ENCODE peak calls at places on chromosomes 13 and 19, in nine cellular contexts. E, F, Z, H, U, P, J, Q and V are unnamed samples. For H3K36me3, the result is how much of the 10 kb centered on the place peaks cover.

GRCh38 chr13:58919551-58919950 is 1244.2 kb downstream of the DIAPH3 start:
- DNase-seq in E (no peak), F (no peak), Z (no peak), H (no peak), U (no peak), P (no peak), J (no peak), Q (no peak), V (no peak)

GRCh38 chr13:97012251-97013048 is 18.2 kb upstream of the OXGR1 start:
- DNase-seq in E (no peak), F (no peak), Z (no peak), H (no peak), U (no peak), P (no peak), J (no peak), Q (no peak), V (no peak)

GRCh38 chr19:7720351-7720750 is 11.6 kb downstream of the CLEC4G start:
- DNase-seq in E (no peak), F (no peak), Z (no peak), H (no peak), U (no peak), P (no peak), J (no peak), Q (no peak), V (no peak)

GRCh38 chr19:290539-291521 is at the start of gene PLPP2:
- DNase-seq in E (no peak), F (peak), Z (no peak), H (no peak), U (peak), P (peak), J (no peak), Q (no peak), V (peak)

GRCh38 chr19:21143846-21144245 is 2.0 kb downstream of the ZNF431 start:
- DNase-seq in E (no peak), F (no peak), Z (no peak), H (no peak), U (no peak), P (no peak), J (peak), Q (no peak), V (peak)

GRCh38 chr19:2385053-2385721 is 25.1 kb downstream of the TMPRSS9 start:
- DNase-seq in E (no peak), F (peak), Z (peak), H (peak), U (peak), P (no peak), J (peak), Q (no peak), V (peak)

GRCh38 chr19:49056101-49056901 is 1.2 kb downstream of the CGB7 start:
- DNase-seq in E (peak), F (peak), Z (no peak), H (peak), U (peak), P (peak), J (peak), Q (peak), V (peak)

GRCh38 chr13:34201050-34201913 is 383.3 kb downstream of the RFC3 start:
- DNase-seq in E (no peak), F (no peak), Z (no peak), H (no peak), U (peak), P (no peak), J (no peak), Q (no peak), V (peak)

GRCh38 chr13:23654111-23655110 is 84.2 kb downstream of the TNFRSF19 start:
- DNase-seq in E (no peak), F (no peak), Z (no peak), H (no peak), U (peak), P (no peak), J (no peak), Q (no peak), V (no peak)

GRCh38 chr13:71759506-71760225 is 107.3 kb downstream of the DACH1 start:
- DNase-seq in E (no peak), F (no peak), Z (peak), H (no peak), U (peak), P (no peak), J (no peak), Q (no peak), V (no peak)

GRCh38 chr19:16417660-16418596 is 53.8 kb downstream of the EPS15L1 start:
- DNase-seq in E (peak), F (peak), Z (peak), H (peak), U (peak), P (peak), J (peak), Q (peak), V (peak)

GRCh38 chr13:35887028-35887666 is 244.0 kb downstream of the DCLK1 start:
- DNase-seq in E (no peak), F (no peak), Z (no peak), H (no peak), U (no peak), P (no peak), J (no peak), Q (no peak), V (no peak)

GRCh38 chr13:49584771-49585182 is 581 bp downstream of the RCBTB1 start:
- DNase-seq in E (no peak), F (no peak), Z (no peak), H (no peak), U (no peak), P (no peak), J (no peak), Q (no peak), V (peak)

GRCh38 chr19:41166888-41167804 is 25.9 kb upstream of the CYP2S1 start:
- DNase-seq in E (no peak), F (no peak), Z (no peak), H (no peak), U (no peak), P (no peak), J (no peak), Q (no peak), V (no peak)

GRCh38 chr13:104645786-104646185 is 1579.6 kb upstream of the SLC10A2 start:
- DNase-seq in E (no peak), F (no peak), Z (no peak), H (no peak), U (no peak), P (no peak), J (no peak), Q (no peak), V (no peak)

GRCh38 chr13:46140044-46140443 is 35.2 kb upstream of the CPB2 start:
- DNase-seq in E (no peak), F (no peak), Z (no peak), H (no peak), U (no peak), P (no peak), J (no peak), Q (no peak), V (no peak)

GRCh38 chr19:1355258-1355973 is 28.3 kb upstream of the NDUFS7 start:
- DNase-seq in E (no peak), F (peak), Z (no peak), H (no peak), U (no peak), P (no peak), J (no peak), Q (no peak), V (peak)

GRCh38 chr19:44635581-44636438 is 7.9 kb upstream of the PVR start:
- DNase-seq in E (no peak), F (no peak), Z (no peak), H (no peak), U (peak), P (no peak), J (no peak), Q (no peak), V (peak)

GRCh38 chr13:36571444-36571843 is 102.4 kb upstream of the SERTM1 start:
- DNase-seq in E (no peak), F (no peak), Z (no peak), H (no peak), U (no peak), P (no peak), J (no peak), Q (no peak), V (no peak)

GRCh38 chr19:1259206-1259872 is 9.8 kb upstream of the CIRBP start:
- DNase-seq in E (no peak), F (peak), Z (no peak), H (peak), U (peak), P (peak), J (no peak), Q (peak), V (no peak)

GRCh38 chr13:36919206-36919832 is 719 bp downstream of the SMAD9 start:
- DNase-seq in E (peak), F (peak), Z (peak), H (peak), U (peak), P (no peak), J (no peak), Q (peak), V (peak)

GRCh38 chr19:6415592-6416190 is 8.9 kb downstream of the KHSRP start:
- DNase-seq in E (no peak), F (no peak), Z (no peak), H (no peak), U (no peak), P (no peak), J (no peak), Q (no peak), V (peak)

GRCh38 chr19:6416658-6417405 is 7.8 kb downstream of the KHSRP start:
- DNase-seq in E (no peak), F (no peak), Z (no peak), H (no peak), U (no peak), P (no peak), J (no peak), Q (no peak), V (peak)

GRCh38 chr19:6417713-6418561 is 6.7 kb downstream of the KHSRP start:
- DNase-seq in E (no peak), F (peak), Z (no peak), H (no peak), U (peak), P (no peak), J (no peak), Q (no peak), V (peak)

GRCh38 chr19:6421075-6422014 is 3.3 kb downstream of the KHSRP start:
- DNase-seq in E (no peak), F (no peak), Z (no peak), H (no peak), U (no peak), P (no peak), J (no peak), Q (no peak), V (peak)

GRCh38 chr19:6418562-6418932 is 6.1 kb downstream of the KHSRP start:
- DNase-seq in E (no peak), F (no peak), Z (no peak), H (no peak), U (no peak), P (no peak), J (no peak), Q (no peak), V (no peak)
- H3K36me3 ChIP-seq in E (under half), F (under half), Z (half or more), H (under half), U (half or more), P (half or more), J (half or more), Q (under half), V (half or more)

GRCh38 chr19:35006999-35007365 is 6.9 kb downstream of the GRAMD1A start:
- DNase-seq in E (no peak), F (no peak), Z (no peak), H (no peak), U (no peak), P (no peak), J (no peak), Q (no peak), V (peak)

GRCh38 chr19:35009424-35010415 is 9.6 kb downstream of the GRAMD1A start:
- DNase-seq in E (no peak), F (no peak), Z (no peak), H (no peak), U (no peak), P (no peak), J (no peak), Q (no peak), V (peak)

GRCh38 chr19:35011091-35011689 is 11.1 kb downstream of the GRAMD1A start:
- DNase-seq in E (no peak), F (no peak), Z (no peak), H (no peak), U (no peak), P (peak), J (no peak), Q (no peak), V (peak)

GRCh38 chr19:35006342-35006998 is 6.3 kb downstream of the GRAMD1A start:
- DNase-seq in E (no peak), F (no peak), Z (no peak), H (no peak), U (peak), P (no peak), J (no peak), Q (no peak), V (peak)

GRCh38 chr19:35008891-35009341 is 8.8 kb downstream of the GRAMD1A start:
- DNase-seq in E (no peak), F (no peak), Z (no peak), H (no peak), U (no peak), P (no peak), J (no peak), Q (no peak), V (peak)
- H3K36me3 ChIP-seq in E (under half), F (under half), Z (half or more), H (under half), U (under half), P (under half), J (under half), Q (under half), V (under half)

GRCh38 chr19:18453269-18454024 is 15.5 kb upstream of the ISYNA1 start:
- DNase-seq in E (no peak), F (no peak), Z (no peak), H (no peak), U (peak), P (no peak), J (no peak), Q (no peak), V (peak)

GRCh38 chr19:18452386-18452785 is 14.5 kb upstream of the ISYNA1 start:
- DNase-seq in E (no peak), F (no peak), Z (no peak), H (no peak), U (no peak), P (no peak), J (no peak), Q (no peak), V (no peak)

GRCh38 chr19:18450021-18450933 is 12.3 kb upstream of the ISYNA1 start:
- DNase-seq in E (no peak), F (no peak), Z (no peak), H (peak), U (no peak), P (no peak), J (no peak), Q (peak), V (no peak)

GRCh38 chr19:18449552-18449951 is 11.6 kb upstream of the ISYNA1 start:
- DNase-seq in E (no peak), F (no peak), Z (no peak), H (no peak), U (no peak), P (no peak), J (no peak), Q (no peak), V (no peak)

GRCh38 chr19:18450934-18451836 is 13.3 kb upstream of the ISYNA1 start:
- DNase-seq in E (peak), F (peak), Z (no peak), H (peak), U (peak), P (peak), J (no peak), Q (peak), V (peak)
- H3K36me3 ChIP-seq in E (under half), F (under half), Z (half or more), H (under half), U (under half), P (under half), J (under half), Q (under half), V (under half)

DNA sequence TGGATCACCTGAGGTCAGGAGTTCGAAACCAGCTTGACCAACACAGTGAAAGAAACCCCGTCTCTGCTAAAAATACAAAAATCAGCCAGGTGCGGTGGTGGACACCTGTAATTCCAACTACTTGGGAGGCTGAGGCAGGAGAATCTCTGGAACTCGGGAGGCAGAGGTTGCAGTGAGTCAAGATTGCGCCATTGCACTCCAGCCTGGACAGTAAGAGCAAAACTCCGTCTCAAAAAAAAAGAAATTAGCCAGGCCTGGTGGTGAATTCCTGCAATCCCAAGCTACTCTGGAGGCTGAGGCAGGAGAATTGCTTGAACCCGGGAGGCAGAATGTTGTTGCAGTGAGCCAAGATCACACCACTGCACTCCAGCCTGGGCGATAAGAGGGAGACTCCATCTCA is 12.2 kb upstream of the FBXW9 start:
- DNase-seq in E (no peak), F (no peak), Z (no peak), H (no peak), U (no peak), P (no peak), J (no peak), Q (no peak), V (no peak)
- H3K36me3 ChIP-seq in E (under half), F (under half), Z (half or more), H (under half), U (under half), P (under half), J (under half), Q (under half), V (half or more)

DNA sequence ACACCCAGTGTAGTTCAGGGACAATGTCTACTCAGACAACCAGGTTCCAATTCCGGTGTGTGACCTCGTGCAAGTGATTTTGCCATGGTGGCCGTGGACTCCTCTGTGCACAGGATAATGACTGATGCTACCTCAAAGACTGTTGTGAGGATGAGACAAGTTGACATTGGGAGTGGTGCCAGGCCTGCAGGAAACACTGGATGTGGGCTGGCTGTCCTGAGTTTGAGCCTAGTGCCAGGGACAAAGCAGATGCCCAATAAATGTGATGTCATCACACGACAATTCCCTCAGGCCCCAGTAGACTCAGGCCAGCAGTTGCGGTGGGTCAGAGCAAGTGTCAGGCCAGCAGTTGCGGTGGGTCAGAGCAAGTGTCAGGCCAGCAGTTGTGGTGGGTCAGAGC is 6.2 kb upstream of the SCN1B start:
- DNase-seq in E (no peak), F (no peak), Z (no peak), H (no peak), U (no peak), P (no peak), J (no peak), Q (no peak), V (no peak)
- H3K36me3 ChIP-seq in E (under half), F (under half), Z (half or more), H (under half), U (under half), P (under half), J (under half), Q (under half), V (half or more)

DNA sequence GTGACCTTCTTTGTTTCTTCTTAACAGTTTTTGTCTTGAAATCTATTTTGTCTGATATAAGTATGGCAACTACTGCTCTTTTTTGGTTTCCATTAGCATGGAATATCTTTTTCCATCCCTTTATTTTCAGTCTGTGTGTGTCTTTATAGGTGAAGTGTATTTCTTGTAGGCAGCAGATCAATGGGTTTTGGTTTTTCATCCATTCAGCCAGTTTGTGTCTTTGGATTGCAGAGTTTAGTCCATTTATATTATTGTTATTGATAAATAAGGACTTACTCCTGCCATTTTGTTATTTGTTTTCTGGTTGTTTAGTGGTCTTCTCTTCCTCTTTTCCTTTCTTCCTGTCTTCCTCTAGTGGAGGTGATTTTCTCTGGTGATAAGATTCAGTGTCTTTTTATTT is 54.4 kb downstream of the ZNF136 start:
- DNase-seq in E (no peak), F (no peak), Z (no peak), H (no peak), U (no peak), P (no peak), J (no peak), Q (no peak), V (no peak)
- H3K36me3 ChIP-seq in E (under half), F (under half), Z (under half), H (under half), U (under half), P (under half), J (under half), Q (under half), V (under half)

GRCh38 chr13:98822238-98822606 is 69.8 kb upstream of the SLC15A1 start:
- DNase-seq in E (no peak), F (no peak), Z (no peak), H (no peak), U (peak), P (no peak), J (no peak), Q (no peak), V (peak)

GRCh38 chr13:98826156-98826555 is 73.7 kb upstream of the SLC15A1 start:
- DNase-seq in E (no peak), F (no peak), Z (no peak), H (no peak), U (no peak), P (no peak), J (no peak), Q (no peak), V (no peak)

GRCh38 chr13:98823442-98823841 is 71.0 kb upstream of the SLC15A1 start:
- DNase-seq in E (no peak), F (no peak), Z (no peak), H (no peak), U (no peak), P (no peak), J (no peak), Q (no peak), V (no peak)

GRCh38 chr13:98825659-98826058 is 73.2 kb upstream of the SLC15A1 start:
- DNase-seq in E (no peak), F (no peak), Z (no peak), H (no peak), U (no peak), P (no peak), J (no peak), Q (no peak), V (no peak)

GRCh38 chr13:98824376-98825160 is 72.1 kb upstream of the SLC15A1 start:
- DNase-seq in E (no peak), F (no peak), Z (no peak), H (no peak), U (no peak), P (no peak), J (no peak), Q (no peak), V (no peak)
- H3K36me3 ChIP-seq in E (under half), F (under half), Z (under half), H (under half), U (under half), P (under half), J (under half), Q (under half), V (under half)